ENCODE peak calls at places on chromosomes 4 and X, in eight cellular contexts. B is activated CD8-positive, alpha-beta T cell treated with anti-CD3 and anti-CD28 coated beads for 36 hours; R is CD4-positive, CD25-positive, alpha-beta regulatory T cell; S is naive B cell; U is central memory CD8-positive, alpha-beta T cell; L is pancreas; W is activated T-cell treated with anti-CD3 and anti-CD28 coated beads, Interleukin-2, amount 50 U/mL, for 4 hours; N is memory B cell. P is an unnamed sample.

GRCh38 chrX:48910926-48911406 is 480 bp downstream of the SLC35A2 start:
- ATAC-seq in B (peak; percentile 7), R (peak; percentile 4), S (peak; percentile 19), U (peak; percentile 29), L (peak; percentile 3), W (peak; percentile 7), N (peak; percentile 14), P (peak; percentile 17)

GRCh38 chr4:3792813-3793212 is 26.6 kb downstream of the ADRA2C start:
- ATAC-seq in B (no peak), R (no peak), S (no peak), U (no peak), L (no peak), W (no peak), N (no peak), P (no peak)

GRCh38 chr4:146649232-146649631 is 10.5 kb downstream of the POU4F2 start:
- ATAC-seq in B (no peak), R (no peak), S (no peak), U (no peak), L (no peak), W (no peak), N (no peak), P (no peak)

GRCh38 chr4:37765741-37766140 is 60.7 kb upstream of the PGM2 start:
- ATAC-seq in B (peak; percentile 75), R (no peak), S (no peak), U (no peak), L (peak; percentile 22), W (peak; percentile 41), N (no peak), P (no peak)

GRCh38 chrX:19739683-19740082 is 147.7 kb downstream of the SH3KBP1 start:
- ATAC-seq in B (peak; percentile 40), R (peak; percentile 42), S (peak; percentile 27), U (no peak), L (peak; percentile 85), W (no peak), N (peak; percentile 56), P (peak; percentile 96)

GRCh38 chr4:27251788-27252187 is 391.1 kb downstream of the STIM2 start:
- ATAC-seq in B (no peak), R (no peak), S (no peak), U (no peak), L (no peak), W (no peak), N (no peak), P (no peak)

GRCh38 chrX:123720486-123720885 is 12.4 kb downstream of the THOC2 start:
- ATAC-seq in B (no peak), R (no peak), S (no peak), U (no peak), L (no peak), W (no peak), N (no peak), P (no peak)

GRCh38 chrX:8864151-8864550 is 63.0 kb upstream of the FAM9A start:
- ATAC-seq in B (no peak), R (no peak), S (no peak), U (no peak), L (no peak), W (no peak), N (no peak), P (no peak)

GRCh38 chrX:119492463-119492862 is 24.2 kb downstream of the SLC25A5 start:
- ATAC-seq in B (no peak), R (no peak), S (no peak), U (no peak), L (no peak), W (no peak), N (no peak), P (no peak)

GRCh38 chr4:52728877-52729276 is 22.3 kb downstream of the ERVMER34-1 start:
- ATAC-seq in B (no peak), R (no peak), S (no peak), U (no peak), L (no peak), W (no peak), N (no peak), P (no peak)

GRCh38 chr4:150250293-150250997 is 172.2 kb downstream of the DCLK2 start:
- ATAC-seq in B (no peak), R (no peak), S (no peak), U (no peak), L (no peak), W (no peak), N (no peak), P (peak; percentile 30)

GRCh38 chr4:158051401-158052235 is 121.2 kb downstream of the GASK1B start:
- ATAC-seq in B (no peak), R (no peak), S (no peak), U (no peak), L (peak; percentile 66), W (no peak), N (no peak), P (peak; percentile 95)

GRCh38 chr4:4383085-4383484 is 3.8 kb upstream of the NSG1 start:
- ATAC-seq in B (no peak), R (no peak), S (no peak), U (no peak), L (no peak), W (no peak), N (no peak), P (no peak)

GRCh38 chr4:153816542-153816941 is 27.7 kb upstream of the SFRP2 start:
- ATAC-seq in B (no peak), R (no peak), S (no peak), U (no peak), L (no peak), W (no peak), N (no peak), P (no peak)

GRCh38 chrX:11764602-11765067 is 6.6 kb downstream of the MSL3 start:
- ATAC-seq in B (peak; percentile 25), R (no peak), S (no peak), U (no peak), L (no peak), W (peak; percentile 4), N (no peak), P (no peak)

GRCh38 chr4:74948279-74948678 is 15.4 kb downstream of the PARM1 start:
- ATAC-seq in B (no peak), R (no peak), S (no peak), U (no peak), L (no peak), W (no peak), N (no peak), P (no peak)

GRCh38 chr4:119005888-119006287 is 117.2 kb downstream of the SYNPO2 start:
- ATAC-seq in B (no peak), R (no peak), S (no peak), U (no peak), L (no peak), W (no peak), N (no peak), P (no peak)

GRCh38 chr4:125358453-125358852 is 43.7 kb downstream of the FAT4 start:
- ATAC-seq in B (no peak), R (no peak), S (no peak), U (no peak), L (no peak), W (no peak), N (no peak), P (peak; percentile 15)

GRCh38 chr4:1981251-1982055 is 27.3 kb downstream of the NELFA start:
- ATAC-seq in B (no peak), R (no peak), S (no peak), U (no peak), L (no peak), W (no peak), N (no peak), P (no peak)

GRCh38 chr4:59180969-59181368 is 2019.2 kb upstream of the ADGRL3 start:
- ATAC-seq in B (no peak), R (no peak), S (no peak), U (no peak), L (no peak), W (no peak), N (no peak), P (no peak)

GRCh38 chrX:5051831-5052491 is 1176.7 kb downstream of the NLGN4X start:
- ATAC-seq in B (no peak), R (no peak), S (no peak), U (no peak), L (peak; percentile 79), W (no peak), N (no peak), P (no peak)

GRCh38 chr4:15162465-15163283 is 160.4 kb downstream of the CPEB2 start:
- ATAC-seq in B (no peak), R (no peak), S (no peak), U (no peak), L (peak; percentile 30), W (no peak), N (no peak), P (peak; percentile 94)

GRCh38 chr4:182447938-182448280 is 204.7 kb downstream of the TENM3 start:
- ATAC-seq in B (no peak), R (no peak), S (no peak), U (no peak), L (peak; percentile 26), W (no peak), N (no peak), P (peak; percentile 33)

GRCh38 chrX:106249706-106250379 is 81.7 kb downstream of the PWWP3B start:
- ATAC-seq in B (no peak), R (no peak), S (no peak), U (no peak), L (no peak), W (no peak), N (no peak), P (no peak)

GRCh38 chr4:4436244-4436823 is 49.4 kb downstream of the NSG1 start:
- ATAC-seq in B (no peak), R (no peak), S (no peak), U (no peak), L (no peak), W (no peak), N (no peak), P (no peak)

GRCh38 chrX:129629837-129630236 is 24.9 kb downstream of the APLN start:
- ATAC-seq in B (no peak), R (no peak), S (no peak), U (no peak), L (no peak), W (no peak), N (no peak), P (no peak)

P was measured in SK-N-SH treated with all-trans-retinoic acid at 6 μM for 48 hours.